ENCODE peak calls at places on chromosome 13, in four cellular contexts. D is AG09319, Q is cardiac muscle cell, O is AG04450. T is an unnamed sample.

GRCh38 chr13:109945206-109945960 is 159.0 kb upstream of the IRS2 start:
- DNase-seq in O (peak), D (peak), Q (no peak), T (peak)

GRCh38 chr13:45132384-45133064 is 12.2 kb downstream of the GTF2F2 start:
- DNase-seq in Q (no peak), D (no peak), O (no peak), T (no peak)

GRCh38 chr13:75226092-75226491 is 255.9 kb downstream of the TBC1D4 start:
- DNase-seq in Q (no peak), O (no peak), D (no peak), T (no peak)

GRCh38 chr13:23651439-23651838 is 81.2 kb downstream of the TNFRSF19 start:
- DNase-seq in Q (no peak), O (no peak), D (no peak), T (no peak)

GRCh38 chr13:50779443-50780200 is 63.9 kb downstream of the DLEU7 start:
- DNase-seq in D (no peak), Q (no peak), O (no peak), T (no peak)

GRCh38 chr13:67509039-67509438 is 278.9 kb upstream of the PCDH9 start:
- DNase-seq in Q (no peak), O (no peak), D (no peak), T (no peak)

GRCh38 chr13:28116736-28117135 is 16.4 kb upstream of the FLT3 start:
- DNase-seq in Q (no peak), O (no peak), D (no peak), T (no peak)

GRCh38 chr13:87827479-87827878 is 156.3 kb downstream of the SLITRK5 start:
- DNase-seq in Q (no peak), D (no peak), O (peak), T (no peak)

GRCh38 chr13:86841264-86841663 is 829.9 kb upstream of the SLITRK5 start:
- DNase-seq in Q (no peak), D (no peak), O (no peak), T (no peak)

GRCh38 chr13:49219647-49220034 is 497 bp upstream of the MLNR start:
- DNase-seq in Q (no peak), D (no peak), O (no peak), T (no peak)

GRCh38 chr13:114063545-114064515 is 68.6 kb downstream of the RASA3 start:
- DNase-seq in O (no peak), D (peak), Q (no peak), T (peak)

GRCh38 chr13:104625196-104625595 is 1559.0 kb upstream of the SLC10A2 start:
- DNase-seq in D (no peak), Q (no peak), O (no peak), T (no peak)

GRCh38 chr13:114065141-114065925 is 67.1 kb downstream of the RASA3 start:
- DNase-seq in D (peak), Q (peak), O (peak), T (peak)

GRCh38 chr13:85771856-85772255 is 27.4 kb downstream of the SLITRK6 start:
- DNase-seq in O (no peak), D (no peak), Q (no peak), T (no peak)

GRCh38 chr13:28794370-28794769 is 25.8 kb upstream of the MTUS2 start:
- DNase-seq in O (no peak), Q (no peak), D (no peak), T (no peak)

GRCh38 chr13:38785490-38785889 is 98.6 kb downstream of the FREM2 start:
- DNase-seq in D (no peak), Q (no peak), O (no peak), T (no peak)

GRCh38 chr13:35712907-35713685 is 236.6 kb upstream of the MAB21L1 start:
- DNase-seq in Q (no peak), D (peak), O (no peak), T (peak)

GRCh38 chr13:63481334-63481733 is 2065.7 kb upstream of the PCDH20 start:
- DNase-seq in Q (no peak), D (peak), O (no peak), T (no peak)

GRCh38 chr13:75762066-75762937 is 126.2 kb downstream of the LMO7 start:
- DNase-seq in O (no peak), D (no peak), Q (no peak), T (no peak)

GRCh38 chr13:99432637-99433542 is 68.4 kb upstream of the TM9SF2 start:
- DNase-seq in D (no peak), Q (peak), O (no peak), T (peak)

GRCh38 chr13:27830010-27830409 is 37.7 kb downstream of the GSX1 start:
- DNase-seq in D (no peak), Q (peak), O (no peak), T (no peak)

GRCh38 chr13:109885235-109885634 is 98.9 kb upstream of the IRS2 start:
- DNase-seq in D (no peak), O (no peak), Q (no peak), T (no peak)

GRCh38 chr13:108963846-108964600 is 334.6 kb downstream of the MYO16 start:
- DNase-seq in O (peak), Q (no peak), D (no peak), T (peak)

GRCh38 chr13:79404985-79405384 is 1.1 kb downstream of the RBM26 start:
- DNase-seq in D (no peak), Q (no peak), O (no peak), T (no peak)

GRCh38 chr13:100543872-100544602 is 44.6 kb downstream of the GGACT start:
- DNase-seq in Q (no peak), D (no peak), O (no peak), T (no peak)

GRCh38 chr13:59531571-59532091 is 632.1 kb downstream of the DIAPH3 start:
- DNase-seq in D (peak), Q (peak), O (peak), T (peak)

GRCh38 chr13:109804654-109805053 is 18.3 kb upstream of the IRS2 start:
- DNase-seq in D (no peak), Q (no peak), O (no peak), T (no peak)

GRCh38 chr13:20264271-20265018 is 32.3 kb upstream of the GJB6 start:
- DNase-seq in D (no peak), Q (no peak), O (no peak), T (no peak)

GRCh38 chr13:37065893-37066526 is 6.5 kb upstream of the SUPT20H start:
- DNase-seq in O (no peak), Q (no peak), D (no peak), T (no peak)

GRCh38 chr13:52695856-52696255 is 43.2 kb downstream of the SUGT1 start:
- DNase-seq in O (peak), Q (no peak), D (peak), T (peak)

DNA sequence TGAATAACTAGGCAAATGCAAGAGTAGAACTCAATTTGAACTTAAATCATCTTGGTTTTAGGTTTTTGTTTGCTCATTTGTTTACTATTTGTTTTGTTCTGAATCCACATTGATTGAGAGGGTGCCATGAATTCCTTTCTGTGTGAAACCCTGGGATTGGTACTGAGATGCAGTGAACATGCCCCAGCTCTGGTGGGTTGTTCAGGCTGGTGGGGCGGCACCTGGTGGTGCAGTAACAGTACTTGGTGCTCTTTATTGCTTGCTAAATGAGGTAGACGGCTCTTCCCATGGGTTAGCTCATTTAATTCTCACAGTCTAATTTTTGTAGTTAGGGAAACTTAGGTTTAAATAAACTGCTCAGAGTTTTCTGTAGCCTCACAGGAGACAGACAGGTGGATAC is 48.4 kb downstream of the WASF3 start:
- DNase-seq in D (no peak), Q (no peak), O (no peak), T (no peak)
- TF ChIP-seq CTCF in D (no peak), Q (no peak), O (no peak), T (peak)

DNA sequence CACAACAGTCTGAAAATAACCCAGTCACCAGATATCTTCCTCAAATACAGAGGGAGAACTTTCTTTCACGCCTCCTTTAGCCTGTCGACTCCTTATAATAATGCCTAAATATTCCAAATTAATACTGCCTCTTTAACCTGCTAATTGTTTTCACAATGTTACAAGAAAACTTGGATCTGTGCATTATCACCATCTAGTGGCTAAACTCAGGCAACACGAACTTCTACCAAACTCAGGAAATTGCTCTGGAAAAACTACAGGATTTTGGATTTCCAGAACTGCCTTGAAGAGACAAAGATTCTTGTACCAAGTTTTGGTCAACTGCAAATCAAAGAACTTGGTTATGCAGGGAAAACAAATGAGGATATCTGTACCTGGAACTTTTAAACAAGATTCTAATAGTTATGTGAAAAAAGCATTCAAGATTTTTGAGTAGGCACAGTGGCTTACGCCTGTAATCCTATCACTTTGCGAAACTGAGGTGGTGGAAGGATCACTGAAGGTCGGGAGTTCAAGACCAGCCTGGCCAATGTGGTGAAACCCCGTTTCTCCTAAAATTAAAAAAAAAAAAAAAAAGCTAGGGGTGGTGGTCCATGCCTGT is 10.8 kb downstream of the CLN5 start:
- DNase-seq in Q (peak), D (no peak), O (no peak), T (peak)
- TF ChIP-seq CTCF in Q (peak), D (peak), O (peak), T (peak)

GRCh38 chr13:65613004-65613403 is 1617.1 kb downstream of the PCDH9 start:
- DNase-seq in D (no peak), O (no peak), Q (no peak), T (no peak)
- TF ChIP-seq CTCF in D (no peak), O (peak), Q (peak), T (peak)

GRCh38 chr13:72643339-72643989 is 84.0 kb downstream of the MZT1 start:
- DNase-seq in O (peak), D (peak), Q (peak), T (peak)

GRCh38 chr13:72652681-72653080 is 74.7 kb downstream of the MZT1 start:
- DNase-seq in Q (no peak), D (no peak), O (no peak), T (no peak)

GRCh38 chr13:72645521-72645920 is 81.9 kb downstream of the MZT1 start:
- DNase-seq in O (no peak), D (no peak), Q (no peak), T (no peak)

GRCh38 chr13:72651196-72651595 is 76.2 kb downstream of the MZT1 start:
- DNase-seq in Q (peak), O (no peak), D (no peak), T (no peak)

GRCh38 chr13:72648513-72649065 is 78.8 kb downstream of the MZT1 start:
- DNase-seq in D (no peak), Q (peak), O (no peak), T (no peak)
- TF ChIP-seq CTCF in D (no peak), Q (peak), O (peak), T (no peak)